ENCODE peak calls at places on chromosomes 7 and 10, in five cellular contexts. G is stomach; V is fibroblast of mammary gland; R is heart left ventricle; C is CD8-positive, alpha-beta T cell. J is an unnamed sample.

GRCh38 chr7:30729642-30730041 is 22.3 kb upstream of the INMT start:
- DNase-seq in C (no peak), R (no peak), V (no peak), G (no peak), J (no peak)

GRCh38 chr7:149198161-149198816 is 2.9 kb downstream of the ZNF282 start:
- DNase-seq in V (no peak), G (no peak), C (no peak), R (no peak), J (no peak)

GRCh38 chr10:95793401-95794045 is 37.6 kb downstream of the ENTPD1 start:
- DNase-seq in V (no peak), C (no peak), G (no peak), R (no peak), J (no peak)

GRCh38 chr10:35781643-35782035 is 139.5 kb upstream of the FZD8 start:
- DNase-seq in R (no peak), V (peak; percentile 22), C (no peak), G (no peak), J (no peak)

GRCh38 chr10:93566435-93567276 is at the start of gene FFAR4:
- DNase-seq in C (no peak), R (peak; percentile 77), G (peak; percentile 50), V (no peak), J (no peak)

GRCh38 chr7:43449577-43449976 is 133.3 kb upstream of the STK17A start:
- DNase-seq in G (no peak), C (no peak), V (no peak), R (no peak), J (no peak)

GRCh38 chr7:17682586-17682985 is 257.7 kb downstream of the SNX13 start:
- DNase-seq in C (no peak), V (peak; percentile 65), R (no peak), G (no peak), J (no peak)

GRCh38 chr7:120979765-120980499 is 8.6 kb upstream of the CPED1 start:
- DNase-seq in G (no peak), C (no peak), R (no peak), V (peak; percentile 38), J (no peak)

GRCh38 chr10:132549416-132549815 is 11.8 kb downstream of the INPP5A start:
- DNase-seq in R (peak; percentile 63), G (peak; percentile 24), V (no peak), C (no peak), J (no peak)

GRCh38 chr10:132134541-132135397 is 52.0 kb upstream of the DPYSL4 start:
- DNase-seq in G (no peak), C (no peak), R (peak; percentile 41), V (no peak), J (no peak)

GRCh38 chr10:51501396-51501795 is 198.0 kb downstream of the CSTF2T start:
- DNase-seq in G (no peak), R (no peak), V (no peak), C (no peak), J (no peak)

GRCh38 chr7:134016223-134016941 is 110.8 kb upstream of the LRGUK start:
- DNase-seq in R (no peak), C (no peak), G (peak; percentile 30), V (peak; percentile 28), J (no peak)
- TF ChIP-seq CTCF in R (peak; percentile 75), C (no peak), G (peak; percentile 44), V (peak; percentile 73), J (peak; percentile 86)

DNA sequence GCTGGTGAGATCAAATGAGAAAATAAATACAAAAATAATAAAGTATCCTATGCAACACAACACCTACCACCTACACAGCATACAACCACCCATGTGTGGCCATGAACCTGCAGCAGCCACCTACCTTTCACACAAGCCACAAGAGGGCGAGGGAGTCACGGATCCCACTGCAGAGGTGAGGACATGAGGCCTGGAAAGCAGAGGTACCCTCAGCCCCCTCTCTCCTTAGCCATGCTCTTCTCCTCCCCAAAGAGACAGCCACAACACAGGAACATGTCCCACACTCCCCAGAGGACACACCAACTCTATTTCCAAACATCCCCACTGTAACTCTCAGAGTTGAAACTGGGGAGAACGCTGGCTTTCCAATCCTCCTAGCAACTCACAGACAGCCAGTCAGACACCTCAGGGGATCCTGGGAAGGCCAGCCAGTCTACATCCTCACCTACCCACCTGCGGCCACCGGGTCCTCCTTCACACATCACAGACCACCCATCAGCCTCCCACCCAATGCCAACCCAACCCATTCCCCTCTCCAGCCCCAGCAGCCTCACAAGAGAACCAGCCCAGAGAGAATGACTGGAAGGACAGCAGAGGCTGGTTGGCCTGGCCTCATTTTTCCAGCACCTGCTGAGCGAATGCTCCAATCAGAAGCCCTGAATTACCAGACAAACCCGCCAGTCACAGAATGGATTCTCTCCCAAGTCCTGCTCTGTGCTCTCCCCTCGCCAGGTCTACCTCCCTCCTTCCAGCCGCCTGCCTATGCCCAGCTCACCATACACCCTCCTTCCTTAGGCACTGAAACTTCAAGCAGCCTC is 18.4 kb downstream of the DLG5 start:
- DNase-seq in V (no peak), G (no peak), C (no peak), R (no peak), J (no peak)
- TF ChIP-seq CTCF in V (peak; percentile 8), G (no peak), C (no peak), R (no peak), J (peak; percentile 20)

GRCh38 chr10:60495357-60495756 is 105.7 kb upstream of the ANK3 start:
- DNase-seq in C (no peak), G (no peak), R (no peak), V (peak; percentile 5), J (no peak)
- TF ChIP-seq CTCF in C (no peak), G (no peak), R (no peak), V (no peak), J (no peak)

DNA sequence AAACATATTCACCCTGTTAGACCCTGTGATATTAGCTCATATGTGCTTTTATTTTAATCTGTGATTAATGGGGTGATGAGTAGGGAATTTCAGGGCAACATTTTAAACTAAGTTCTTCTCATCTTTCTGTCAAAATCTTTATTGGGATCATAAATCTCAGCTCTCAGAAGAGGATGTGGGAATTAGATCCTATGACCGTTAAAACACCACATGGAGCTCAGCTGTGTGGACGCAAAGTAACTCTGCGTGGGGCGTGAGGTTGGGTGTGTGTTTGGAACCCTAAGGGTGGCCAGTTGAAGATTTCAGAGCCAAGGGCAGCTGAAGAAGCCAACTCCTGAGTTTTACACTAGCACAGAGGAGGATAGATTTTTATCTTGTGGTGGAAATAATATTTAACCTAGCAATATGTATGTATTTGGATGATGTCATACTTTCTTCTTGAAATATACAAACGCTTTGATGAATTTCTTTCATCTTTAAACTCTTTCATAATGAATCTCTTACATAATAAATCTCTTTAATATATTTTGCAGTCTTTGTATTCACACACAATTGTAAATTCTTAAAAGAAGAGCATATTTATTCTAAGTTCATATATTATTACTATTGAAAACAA is 64.4 kb downstream of the EPDR1 start:
- DNase-seq in C (no peak), R (no peak), V (peak; percentile 34), G (no peak), J (no peak)
- TF ChIP-seq CTCF in C (no peak), R (no peak), V (no peak), G (no peak), J (no peak)

GRCh38 chr10:98272245-98272644 is 4.3 kb upstream of the LOXL4 start:
- DNase-seq in R (no peak), V (no peak), G (no peak), C (no peak), J (no peak)

GRCh38 chr10:98272690-98273453 is 4.9 kb upstream of the LOXL4 start:
- DNase-seq in G (no peak), C (no peak), V (no peak), R (no peak), J (no peak)

GRCh38 chr10:98274562-98274961 is 6.6 kb upstream of the LOXL4 start:
- DNase-seq in C (no peak), R (no peak), G (no peak), V (no peak), J (no peak)

GRCh38 chr10:98273454-98273850 is 5.5 kb upstream of the LOXL4 start:
- DNase-seq in G (no peak), R (no peak), C (no peak), V (no peak), J (no peak)

DNA sequence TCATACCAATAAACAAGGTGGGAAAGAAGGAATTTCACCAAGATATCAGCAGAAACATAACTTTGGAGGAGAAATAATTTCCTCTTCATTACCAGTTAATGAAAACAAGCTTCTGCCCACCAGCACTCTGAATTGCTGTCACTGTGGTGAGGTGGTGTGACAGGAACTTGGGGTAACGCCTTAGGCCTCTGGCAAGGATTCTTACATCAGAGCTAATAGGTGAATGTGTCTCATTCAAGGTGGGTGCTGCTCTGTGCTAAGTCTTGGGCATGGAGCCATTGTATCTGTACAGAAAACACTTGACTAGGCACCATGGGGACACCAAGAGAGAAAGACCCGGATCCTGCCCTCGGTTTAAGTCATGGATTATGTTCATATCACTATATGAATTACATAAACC is 8.3 kb upstream of the LOXL4 start:
- DNase-seq in G (no peak), C (peak; percentile 28), V (no peak), R (no peak), J (no peak)
- TF ChIP-seq CTCF in G (no peak), C (no peak), V (no peak), R (no peak), J (no peak)

DNA sequence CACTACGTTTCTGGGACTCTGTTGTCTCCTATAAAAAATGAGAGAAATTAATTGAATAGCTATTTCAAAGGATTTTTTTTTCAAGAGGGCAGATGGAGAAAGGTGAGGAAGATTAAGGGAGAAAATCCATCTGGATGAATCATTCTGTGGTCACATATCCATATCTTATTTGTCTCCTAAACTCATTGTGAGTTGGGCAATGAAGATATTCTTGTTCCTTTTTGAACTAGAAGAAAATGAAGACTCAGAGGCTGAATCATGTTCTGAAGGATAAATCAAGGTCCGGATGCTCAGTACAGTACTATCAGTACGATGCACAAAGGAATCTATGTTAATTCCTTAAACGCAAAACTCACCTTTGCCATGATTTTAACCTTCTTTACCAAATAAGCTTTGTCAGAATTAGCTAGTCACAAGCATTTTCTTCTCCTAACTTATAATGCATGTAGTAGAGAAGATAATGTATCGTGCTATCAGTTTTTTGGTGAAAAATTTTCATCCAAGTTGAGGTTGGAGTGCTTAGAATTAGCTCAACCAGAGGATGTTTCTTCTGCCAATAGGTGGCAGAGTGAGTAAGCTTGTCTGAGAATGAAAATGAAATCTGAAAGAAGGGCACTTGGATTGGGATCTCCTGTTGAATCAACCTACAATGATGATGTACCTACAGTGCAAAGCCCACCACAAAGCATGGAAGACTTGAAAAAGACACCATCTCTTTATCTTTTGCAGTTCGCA is 446.9 kb downstream of the KIF20B start:
- DNase-seq in V (peak; percentile 80), G (no peak), C (no peak), R (no peak), J (no peak)
- TF ChIP-seq CTCF in V (peak; percentile 76), G (peak; percentile 15), C (no peak), R (peak; percentile 43), J (peak; percentile 70)

J was measured in type B pancreatic cell.